ENCODE peak calls at places on chromosomes 7 and 10, in five cellular contexts. One of them, this sample, is unnamed.

GRCh38 chr10:124612611-124613498 is 131.3 kb downstream of the FAM53B start:
- DNase-seq in T1000: no peak
- DNase-seq in HuH-7.5: no peak
- DNase-seq in HT-29: no peak
- DNase-seq in fibroblast of the aortic adventitia: peak
- DNase-seq in this sample: peak

GRCh38 chr10:102312683-102313082 is 67.4 kb downstream of the GBF1 start:
- DNase-seq in T1000: no peak
- DNase-seq in HuH-7.5: no peak
- DNase-seq in HT-29: no peak
- DNase-seq in fibroblast of the aortic adventitia: no peak
- DNase-seq in this sample: no peak

GRCh38 chr7:15446722-15447121 is 115.1 kb downstream of the AGMO start:
- DNase-seq in T1000: no peak
- DNase-seq in HuH-7.5: no peak
- DNase-seq in HT-29: no peak
- DNase-seq in fibroblast of the aortic adventitia: no peak
- DNase-seq in this sample: no peak

GRCh38 chr10:26481914-26482550 is 43.9 kb downstream of the APBB1IP start:
- DNase-seq in T1000: no peak
- DNase-seq in HuH-7.5: no peak
- DNase-seq in HT-29: no peak
- DNase-seq in fibroblast of the aortic adventitia: no peak
- DNase-seq in this sample: no peak

GRCh38 chr10:96974348-96974747 is 142.2 kb downstream of the LCOR start:
- DNase-seq in T1000: no peak
- DNase-seq in HuH-7.5: no peak
- DNase-seq in HT-29: no peak
- DNase-seq in fibroblast of the aortic adventitia: peak
- DNase-seq in this sample: no peak

GRCh38 chr10:104574470-104575213 is 66.4 kb upstream of the SORCS3 start:
- DNase-seq in T1000: no peak
- DNase-seq in HuH-7.5: no peak
- DNase-seq in HT-29: no peak
- DNase-seq in fibroblast of the aortic adventitia: no peak
- DNase-seq in this sample: no peak

GRCh38 chr7:104855826-104856225 is 158.2 kb upstream of the KMT2E start:
- DNase-seq in T1000: no peak
- DNase-seq in HuH-7.5: no peak
- DNase-seq in HT-29: no peak
- DNase-seq in fibroblast of the aortic adventitia: no peak
- DNase-seq in this sample: no peak

GRCh38 chr10:27153855-27154198 is 357 bp downstream of the YME1L1 start:
- DNase-seq in T1000: no peak
- DNase-seq in HuH-7.5: no peak
- DNase-seq in HT-29: peak
- DNase-seq in fibroblast of the aortic adventitia: peak
- DNase-seq in this sample: peak

GRCh38 chr10:43131256-43131655 is 7.0 kb upstream of the CSGALNACT2 start:
- DNase-seq in T1000: no peak
- DNase-seq in HuH-7.5: no peak
- DNase-seq in HT-29: no peak
- DNase-seq in fibroblast of the aortic adventitia: no peak
- DNase-seq in this sample: no peak

GRCh38 chr7:107180378-107180777 is 11.6 kb downstream of the HBP1 start:
- DNase-seq in T1000: no peak
- DNase-seq in HuH-7.5: no peak
- DNase-seq in HT-29: peak
- DNase-seq in fibroblast of the aortic adventitia: peak
- DNase-seq in this sample: peak

GRCh38 chr10:18073314-18073713 is 66.9 kb upstream of the CACNB2 start:
- DNase-seq in T1000: no peak
- DNase-seq in HuH-7.5: no peak
- DNase-seq in HT-29: no peak
- DNase-seq in fibroblast of the aortic adventitia: no peak
- DNase-seq in this sample: no peak

GRCh38 chr10:7492660-7493046 is 81.8 kb upstream of the SFMBT2 start:
- DNase-seq in T1000: no peak
- DNase-seq in HuH-7.5: no peak
- DNase-seq in HT-29: no peak
- DNase-seq in fibroblast of the aortic adventitia: no peak
- DNase-seq in this sample: no peak

GRCh38 chr7:139598642-139599041 is 75.2 kb downstream of the CLEC2L start:
- DNase-seq in T1000: no peak
- DNase-seq in HuH-7.5: no peak
- DNase-seq in HT-29: peak
- DNase-seq in fibroblast of the aortic adventitia: peak
- DNase-seq in this sample: no peak